ENCODE peak calls at places on chromosomes 11 and 22, in six cellular contexts. O, F, K, R, T and C are unnamed samples.

GRCh38 chr22:23498811-23499798 is 81.0 kb downstream of the IGLL1 start:
- DNase-seq in O (no peak), F (no peak), K (no peak), R (no peak), T (no peak), C (no peak)

GRCh38 chr22:23376256-23376655 is 195.9 kb downstream of the BCR start:
- DNase-seq in O (peak), F (no peak), K (no peak), R (peak), T (no peak), C (peak)

GRCh38 chr22:46008291-46008690 is 31.3 kb upstream of the WNT7B start:
- DNase-seq in O (no peak), F (no peak), K (no peak), R (no peak), T (no peak), C (no peak)

GRCh38 chr11:63709336-63709735 is 28.0 kb downstream of the RTN3 start:
- DNase-seq in O (no peak), F (peak), K (no peak), R (no peak), T (no peak), C (no peak)

GRCh38 chr22:46042786-46043185 is 65.8 kb upstream of the WNT7B start:
- DNase-seq in O (peak), F (peak), K (no peak), R (no peak), T (no peak), C (no peak)

GRCh38 chr11:11170352-11171084 is 182.5 kb downstream of the CSNK2A3 start:
- DNase-seq in O (no peak), F (no peak), K (no peak), R (no peak), T (no peak), C (no peak)

GRCh38 chr22:29587938-29588699 is 7.2 kb upstream of the NIPSNAP1 start:
- DNase-seq in O (no peak), F (peak), K (no peak), R (no peak), T (no peak), C (peak)

GRCh38 chr11:63572026-63572688 is 9.0 kb upstream of the PLAAT2 start:
- DNase-seq in O (peak), F (no peak), K (no peak), R (no peak), T (no peak), C (no peak)

GRCh38 chr11:14380947-14381555 is 22.1 kb upstream of the RRAS2 start:
- DNase-seq in O (peak), F (peak), K (peak), R (peak), T (no peak), C (peak)

DNA sequence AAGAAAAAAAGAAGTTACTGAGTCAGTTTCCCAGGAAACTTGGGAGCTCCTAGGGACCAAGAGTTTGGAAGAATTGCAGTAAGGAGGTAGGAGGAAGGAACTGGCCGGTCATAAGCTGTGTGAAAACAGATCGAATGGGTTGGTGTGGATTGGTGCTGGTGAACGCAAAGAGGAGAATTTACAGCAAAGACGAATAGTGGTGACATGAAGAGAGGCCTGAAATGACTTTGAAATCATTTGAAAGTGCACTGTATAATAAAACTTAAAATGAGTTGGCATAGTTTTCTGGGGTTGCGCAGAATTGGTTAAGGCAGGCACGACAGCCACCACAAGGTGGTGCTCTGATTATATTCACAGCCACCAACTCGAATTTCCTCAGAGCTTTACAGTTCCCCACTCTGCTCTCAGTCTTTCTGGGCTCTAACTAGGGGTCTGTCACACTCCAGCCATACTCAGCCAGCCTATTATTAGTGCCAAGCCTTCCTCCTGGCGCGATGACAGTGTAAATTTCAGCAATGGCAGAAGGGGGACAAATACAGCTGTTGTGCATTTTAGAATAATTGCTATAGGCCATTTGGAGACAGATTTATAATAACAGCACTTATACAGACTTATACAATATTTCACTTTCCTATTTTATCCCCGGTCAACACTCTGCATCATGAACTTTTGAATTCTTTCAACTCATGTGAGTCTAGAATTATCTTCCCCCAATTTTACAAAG is 8.3 kb upstream of the HTR3B start:
- DNase-seq in O (peak), F (peak), K (no peak), R (peak), T (no peak), C (peak)
- H2BK5ac ChIP-seq in O (no peak), F (no peak), K (no peak), R (no peak), T (no peak), C (no peak)

GRCh38 chr11:8913961-8914660 is 3.1 kb downstream of the AKIP1 start:
- DNase-seq in O (peak), F (peak), K (peak), R (peak), T (no peak), C (peak)
- H3K9ac ChIP-seq in O (no peak), F (peak), K (no peak), R (peak), T (no peak), C (peak)

GRCh38 chr11:73193251-73194033 is 24.6 kb upstream of the P2RY2 start:
- DNase-seq in O (no peak), F (no peak), K (no peak), R (no peak), T (no peak), C (no peak)
- H2BK120ac ChIP-seq in O (no peak), F (no peak), K (no peak), R (no peak), T (no peak), C (no peak)

GRCh38 chr22:27892811-27893210 is 26.2 kb downstream of the PITPNB start:
- DNase-seq in O (no peak), F (no peak), K (no peak), R (no peak), T (no peak), C (no peak)
- H2BK5ac ChIP-seq in O (no peak), F (no peak), K (no peak), R (no peak), T (no peak), C (no peak)